ENCODE peak calls at places on chromosomes 4 and X, in seven cellular contexts. R is endothelial cell of umbilical vein, H is left lung, F is aorta, P is left ventricle myocardium inferior, B is neuronal stem cell, Y is fibroblast of lung. Q is an unnamed sample.

GRCh38 chr4:94334962-94335361 is 7.7 kb downstream of the HPGDS start:
- DNase-seq in R (no peak), H (no peak), F (no peak), P (no peak), B (no peak), Y (no peak), Q (no peak)

GRCh38 chr4:125319311-125319710 is 4.6 kb downstream of the FAT4 start:
- DNase-seq in R (peak; percentile 21), H (no peak), F (no peak), P (no peak), B (no peak), Y (peak; percentile 58), Q (no peak)

GRCh38 chr4:184747034-184747830 is 13.3 kb upstream of the CENPU start:
- DNase-seq in R (no peak), H (peak; percentile 58), F (no peak), P (peak; percentile 44), B (no peak), Y (no peak), Q (no peak)

GRCh38 chr4:189162073-189162789 is 778.4 kb upstream of the FRG1 start:
- DNase-seq in R (no peak), H (no peak), F (no peak), P (no peak), B (peak; percentile 15), Y (no peak), Q (no peak)

GRCh38 chrX:1564750-1565683 is 26.4 kb upstream of the AKAP17A start:
- DNase-seq in R (no peak), H (no peak), F (no peak), P (no peak), B (no peak), Y (no peak), Q (peak; percentile 18)

GRCh38 chrX:105636667-105637066 is 185.7 kb upstream of the NRK start:
- DNase-seq in R (no peak), H (no peak), F (no peak), P (no peak), B (no peak), Y (no peak), Q (no peak)

GRCh38 chr4:151409470-151410313 is 716 bp downstream of the FHIP1A start:
- DNase-seq in R (no peak), H (peak; percentile 38), F (no peak), P (no peak), B (peak; percentile 36), Y (no peak), Q (no peak)

GRCh38 chrX:135981662-135982061 is 3.6 kb upstream of the SLC9A6 start:
- DNase-seq in R (no peak), H (no peak), F (no peak), P (no peak), B (no peak), Y (no peak), Q (no peak)

GRCh38 chrX:106484233-106484632 is 127.5 kb upstream of the RADX start:
- DNase-seq in R (no peak), H (no peak), F (no peak), P (no peak), B (no peak), Y (no peak), Q (no peak)

GRCh38 chr4:8709050-8709728 is 116.6 kb downstream of the CPZ start:
- DNase-seq in R (no peak), H (no peak), F (peak; percentile 26), P (peak; percentile 10), B (no peak), Y (no peak), Q (peak; percentile 3)

GRCh38 chrX:100353326-100353725 is 56.7 kb downstream of the PCDH19 start:
- DNase-seq in R (no peak), H (no peak), F (no peak), P (no peak), B (no peak), Y (no peak), Q (no peak)

GRCh38 chr4:100061835-100062234 is 111.8 kb upstream of the H2AZ1 start:
- DNase-seq in R (no peak), H (no peak), F (no peak), P (no peak), B (no peak), Y (peak; percentile 23), Q (no peak)

GRCh38 chr4:25786497-25787065 is 76.2 kb downstream of the SEL1L3 start:
- DNase-seq in R (no peak), H (no peak), F (no peak), P (no peak), B (no peak), Y (peak; percentile 47), Q (peak; percentile 37)

GRCh38 chrX:132169554-132169953 is 41.7 kb upstream of the FRMD7 start:
- DNase-seq in R (no peak), H (no peak), F (no peak), P (no peak), B (no peak), Y (no peak), Q (no peak)

GRCh38 chr4:92305148-92305877 is 1.5 kb downstream of the GRID2 start:
- DNase-seq in R (peak; percentile 67), H (peak; percentile 37), F (peak; percentile 79), P (peak; percentile 25), B (peak; percentile 82), Y (peak; percentile 72), Q (peak; percentile 4)

GRCh38 chr4:125762537-125762936 is 447.8 kb downstream of the FAT4 start:
- DNase-seq in R (no peak), H (no peak), F (no peak), P (no peak), B (no peak), Y (no peak), Q (no peak)

GRCh38 chrX:118117069-118117405 is 427 bp upstream of the KLHL13 start:
- DNase-seq in R (no peak), H (no peak), F (peak; percentile 72), P (no peak), B (no peak), Y (no peak), Q (peak; percentile 51)

GRCh38 chr4:77072195-77072753 is 3.5 kb downstream of the CCNI start:
- DNase-seq in R (no peak), H (no peak), F (no peak), P (no peak), B (no peak), Y (no peak), Q (no peak)

GRCh38 chrX:38882894-38883620 is 81.8 kb downstream of the MID1IP1 start:
- DNase-seq in R (peak; percentile 13), H (peak; percentile 37), F (no peak), P (no peak), B (no peak), Y (peak; percentile 95), Q (peak; percentile 19)

GRCh38 chr4:8695237-8696219 is 103.0 kb downstream of the CPZ start:
- DNase-seq in R (no peak), H (no peak), F (no peak), P (no peak), B (no peak), Y (no peak), Q (peak; percentile 13)

GRCh38 chr4:20370284-20370683 is 118.6 kb downstream of the SLIT2 start:
- DNase-seq in R (no peak), H (no peak), F (no peak), P (no peak), B (no peak), Y (peak; percentile 24), Q (no peak)

GRCh38 chrX:138037548-138037947 is 471.6 kb downstream of the ZIC3 start:
- DNase-seq in R (no peak), H (no peak), F (no peak), P (no peak), B (no peak), Y (no peak), Q (no peak)
- H3K27ac ChIP-seq in R (no peak overlapping the region), H (no peak overlapping the region), F (no peak overlapping the region), P (no peak overlapping the region), B (no peak overlapping the region), Y (no peak overlapping the region), Q (no peak overlapping the region)

DNA sequence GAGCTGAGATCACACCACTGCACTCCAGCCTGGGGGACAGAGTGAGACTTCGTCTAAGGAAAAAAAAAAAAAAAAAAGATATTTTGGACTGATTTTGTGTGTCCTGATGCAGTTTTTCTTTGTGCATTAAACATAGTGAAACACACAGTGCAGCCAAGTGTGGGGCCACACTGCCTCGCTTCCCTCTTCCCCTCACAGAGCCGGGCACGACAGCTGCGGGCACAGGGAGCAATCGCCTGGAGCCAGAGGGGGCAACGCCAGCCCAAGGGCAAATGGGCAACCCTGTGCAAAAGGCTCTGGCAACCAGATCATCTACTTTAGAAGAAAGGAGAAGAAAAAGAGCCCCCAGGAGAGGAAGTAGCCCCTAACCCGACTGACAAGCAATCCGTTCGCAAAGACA is 13.5 kb upstream of the CCNQ start:
- DNase-seq in R (no peak), H (no peak), F (no peak), P (no peak), B (no peak), Y (no peak), Q (no peak)
- H3K27me3 ChIP-seq in R (peaks cover 4% of the 10 kb centered on the region), H (peaks cover 22% of the 10 kb centered on the region), F (no peaks in the 10 kb centered on the region), P (peaks cover 9% of the 10 kb centered on the region), B (peaks cover 72% of the 10 kb centered on the region), Y (no peaks in the 10 kb centered on the region), Q (peaks cover 4% of the 10 kb centered on the region)

DNA sequence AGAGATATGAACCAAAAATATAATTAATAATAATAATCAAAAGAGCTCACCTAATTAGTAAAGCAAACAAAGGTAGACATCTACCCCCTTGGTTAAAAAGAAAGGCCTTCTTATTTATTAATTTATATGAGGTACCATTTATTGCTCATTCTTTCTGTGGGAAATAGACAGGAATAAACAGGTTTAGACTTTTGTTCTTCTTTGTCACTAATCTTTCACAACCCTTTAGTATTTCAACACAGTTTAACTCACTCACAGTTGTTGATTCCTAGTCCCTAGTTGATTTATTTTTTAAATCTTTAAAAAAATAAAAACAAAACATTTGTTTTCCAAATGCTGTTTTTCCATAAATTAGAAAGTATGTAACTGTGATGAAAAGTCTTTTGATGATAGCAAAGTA is 5.6 kb downstream of the PPARGC1A start:
- DNase-seq in R (no peak), H (no peak), F (no peak), P (no peak), B (no peak), Y (no peak), Q (no peak)
- H3K27ac ChIP-seq in R (no peak overlapping the region), H (no peak overlapping the region), F (no peak overlapping the region), P (peak overlapping the region; percentile 94), B (no peak overlapping the region), Y (no peak overlapping the region), Q (no peak overlapping the region)

GRCh38 chrX:109392895-109393294 is 89.0 kb downstream of the GUCY2F start:
- DNase-seq in R (no peak), H (no peak), F (no peak), P (no peak), B (no peak), Y (no peak), Q (no peak)

GRCh38 chrX:109389917-109390316 is 92.0 kb downstream of the GUCY2F start:
- DNase-seq in R (no peak), H (no peak), F (no peak), P (no peak), B (no peak), Y (no peak), Q (no peak)

GRCh38 chrX:109393859-109394258 is 88.0 kb downstream of the GUCY2F start:
- DNase-seq in R (no peak), H (no peak), F (no peak), P (no peak), B (no peak), Y (no peak), Q (no peak)

GRCh38 chrX:109384569-109385174 is 97.2 kb downstream of the GUCY2F start:
- DNase-seq in R (peak; percentile 28), H (no peak), F (no peak), P (no peak), B (peak; percentile 15), Y (peak; percentile 5), Q (no peak)

DNA sequence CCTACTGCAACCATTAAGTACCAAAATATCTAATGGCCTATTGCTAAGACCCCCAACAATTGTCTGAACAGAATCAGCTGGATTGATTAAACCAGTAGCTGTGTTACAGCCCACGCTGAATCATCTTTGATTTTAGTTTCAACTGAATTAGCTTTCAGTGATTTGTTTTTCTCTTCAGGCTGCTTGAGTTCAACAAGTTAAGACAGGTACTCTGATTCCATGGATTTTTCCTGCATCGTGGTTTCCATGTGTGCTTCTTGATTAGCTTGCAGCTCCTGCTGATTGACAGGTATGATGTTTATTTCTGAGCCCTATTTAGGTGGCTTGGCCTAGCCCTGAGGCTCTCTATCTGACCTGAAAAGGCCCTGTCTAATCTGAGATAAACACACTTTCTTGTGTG is 91.3 kb downstream of the GUCY2F start:
- DNase-seq in R (no peak), H (no peak), F (no peak), P (no peak), B (no peak), Y (no peak), Q (no peak)
- H3K27me3 ChIP-seq in R (peaks cover 3% of the 10 kb centered on the region), H (no peaks in the 10 kb centered on the region), F (no peaks in the 10 kb centered on the region), P (no peaks in the 10 kb centered on the region), B (no peaks in the 10 kb centered on the region), Y (no peaks in the 10 kb centered on the region), Q (no peaks in the 10 kb centered on the region)

Q was measured in SJSA1.